ENCODE peak calls at places on chromosomes 4 and X, in eight cellular contexts. One of them, this sample, is unnamed.

GRCh38 chr4:47530801-47531200 is 45.7 kb downstream of the ATP10D start:
- DNase-seq in stimulated activated CD4-positive, alpha-beta T cell treated with anti-CD3 and anti-CD28 coated beads, Interleukin-12 subunit alpha, Interleukin-12 subunit beta, amount 100 ng/mL, for 48 hours: no peak
- DNase-seq in activated CD4-positive, CD25-positive, alpha-beta regulatory T cell: no peak
- DNase-seq in cardiac muscle cell: no peak
- DNase-seq in posterior cingulate gyrus: no peak
- DNase-seq in SW 1271: no peak
- DNase-seq in activated CD4-positive, alpha-beta T cell treated with anti-CD3 and anti-CD28 coated beads for 48 hours: no peak
- DNase-seq in suprapubic skin: no peak
- DNase-seq in this sample: no peak

GRCh38 chrX:103710609-103711008 is at the start of gene TMEM31:
- DNase-seq in stimulated activated CD4-positive, alpha-beta T cell treated with anti-CD3 and anti-CD28 coated beads, Interleukin-12 subunit alpha, Interleukin-12 subunit beta, amount 100 ng/mL, for 48 hours: no peak
- DNase-seq in activated CD4-positive, CD25-positive, alpha-beta regulatory T cell: no peak
- DNase-seq in cardiac muscle cell: no peak
- DNase-seq in posterior cingulate gyrus: no peak
- DNase-seq in SW 1271: no peak
- DNase-seq in activated CD4-positive, alpha-beta T cell treated with anti-CD3 and anti-CD28 coated beads for 48 hours: no peak
- DNase-seq in suprapubic skin: no peak
- DNase-seq in this sample: no peak

GRCh38 chr4:128220286-128221235 is 67.1 kb downstream of the PGRMC2 start:
- DNase-seq in stimulated activated CD4-positive, alpha-beta T cell treated with anti-CD3 and anti-CD28 coated beads, Interleukin-12 subunit alpha, Interleukin-12 subunit beta, amount 100 ng/mL, for 48 hours: no peak
- DNase-seq in activated CD4-positive, CD25-positive, alpha-beta regulatory T cell: no peak
- DNase-seq in cardiac muscle cell: peak
- DNase-seq in posterior cingulate gyrus: no peak
- DNase-seq in SW 1271: peak
- DNase-seq in activated CD4-positive, alpha-beta T cell treated with anti-CD3 and anti-CD28 coated beads for 48 hours: no peak
- DNase-seq in suprapubic skin: no peak
- DNase-seq in this sample: no peak

GRCh38 chrX:107659768-107660167 is 31.5 kb downstream of the PRPS1 start:
- DNase-seq in stimulated activated CD4-positive, alpha-beta T cell treated with anti-CD3 and anti-CD28 coated beads, Interleukin-12 subunit alpha, Interleukin-12 subunit beta, amount 100 ng/mL, for 48 hours: no peak
- DNase-seq in activated CD4-positive, CD25-positive, alpha-beta regulatory T cell: no peak
- DNase-seq in cardiac muscle cell: peak
- DNase-seq in posterior cingulate gyrus: no peak
- DNase-seq in SW 1271: peak
- DNase-seq in activated CD4-positive, alpha-beta T cell treated with anti-CD3 and anti-CD28 coated beads for 48 hours: no peak
- DNase-seq in suprapubic skin: no peak
- DNase-seq in this sample: no peak

GRCh38 chr4:41882622-41883347 is 52.4 kb upstream of the TMEM33 start:
- DNase-seq in stimulated activated CD4-positive, alpha-beta T cell treated with anti-CD3 and anti-CD28 coated beads, Interleukin-12 subunit alpha, Interleukin-12 subunit beta, amount 100 ng/mL, for 48 hours: peak
- DNase-seq in activated CD4-positive, CD25-positive, alpha-beta regulatory T cell: peak
- DNase-seq in cardiac muscle cell: peak
- DNase-seq in posterior cingulate gyrus: no peak
- DNase-seq in SW 1271: no peak
- DNase-seq in activated CD4-positive, alpha-beta T cell treated with anti-CD3 and anti-CD28 coated beads for 48 hours: peak
- DNase-seq in suprapubic skin: no peak
- DNase-seq in this sample: peak

GRCh38 chr4:80948995-80949394 is 81.5 kb upstream of the BMP3 start:
- DNase-seq in stimulated activated CD4-positive, alpha-beta T cell treated with anti-CD3 and anti-CD28 coated beads, Interleukin-12 subunit alpha, Interleukin-12 subunit beta, amount 100 ng/mL, for 48 hours: no peak
- DNase-seq in activated CD4-positive, CD25-positive, alpha-beta regulatory T cell: no peak
- DNase-seq in cardiac muscle cell: no peak
- DNase-seq in posterior cingulate gyrus: no peak
- DNase-seq in SW 1271: no peak
- DNase-seq in activated CD4-positive, alpha-beta T cell treated with anti-CD3 and anti-CD28 coated beads for 48 hours: no peak
- DNase-seq in suprapubic skin: no peak
- DNase-seq in this sample: no peak

GRCh38 chr4:20253799-20254409 is 2.2 kb downstream of the SLIT2 start:
- DNase-seq in stimulated activated CD4-positive, alpha-beta T cell treated with anti-CD3 and anti-CD28 coated beads, Interleukin-12 subunit alpha, Interleukin-12 subunit beta, amount 100 ng/mL, for 48 hours: no peak
- DNase-seq in activated CD4-positive, CD25-positive, alpha-beta regulatory T cell: no peak
- DNase-seq in cardiac muscle cell: peak
- DNase-seq in posterior cingulate gyrus: peak
- DNase-seq in SW 1271: no peak
- DNase-seq in activated CD4-positive, alpha-beta T cell treated with anti-CD3 and anti-CD28 coated beads for 48 hours: peak
- DNase-seq in suprapubic skin: peak
- DNase-seq in this sample: no peak

GRCh38 chrX:74277320-74277719 is 26.7 kb upstream of the ZCCHC13 start:
- DNase-seq in stimulated activated CD4-positive, alpha-beta T cell treated with anti-CD3 and anti-CD28 coated beads, Interleukin-12 subunit alpha, Interleukin-12 subunit beta, amount 100 ng/mL, for 48 hours: no peak
- DNase-seq in activated CD4-positive, CD25-positive, alpha-beta regulatory T cell: no peak
- DNase-seq in cardiac muscle cell: no peak
- DNase-seq in posterior cingulate gyrus: no peak
- DNase-seq in SW 1271: no peak
- DNase-seq in activated CD4-positive, alpha-beta T cell treated with anti-CD3 and anti-CD28 coated beads for 48 hours: no peak
- DNase-seq in suprapubic skin: no peak
- DNase-seq in this sample: no peak

GRCh38 chr4:77310931-77311330 is 153.9 kb downstream of the CCNG2 start:
- DNase-seq in stimulated activated CD4-positive, alpha-beta T cell treated with anti-CD3 and anti-CD28 coated beads, Interleukin-12 subunit alpha, Interleukin-12 subunit beta, amount 100 ng/mL, for 48 hours: no peak
- DNase-seq in activated CD4-positive, CD25-positive, alpha-beta regulatory T cell: no peak
- DNase-seq in cardiac muscle cell: peak
- DNase-seq in posterior cingulate gyrus: no peak
- DNase-seq in SW 1271: no peak
- DNase-seq in activated CD4-positive, alpha-beta T cell treated with anti-CD3 and anti-CD28 coated beads for 48 hours: no peak
- DNase-seq in suprapubic skin: no peak
- DNase-seq in this sample: no peak

GRCh38 chrX:46758163-46758955 is 559 bp downstream of the SLC9A7 start:
- DNase-seq in stimulated activated CD4-positive, alpha-beta T cell treated with anti-CD3 and anti-CD28 coated beads, Interleukin-12 subunit alpha, Interleukin-12 subunit beta, amount 100 ng/mL, for 48 hours: peak
- DNase-seq in activated CD4-positive, CD25-positive, alpha-beta regulatory T cell: peak
- DNase-seq in cardiac muscle cell: peak
- DNase-seq in posterior cingulate gyrus: peak
- DNase-seq in SW 1271: peak
- DNase-seq in activated CD4-positive, alpha-beta T cell treated with anti-CD3 and anti-CD28 coated beads for 48 hours: peak
- DNase-seq in suprapubic skin: no peak
- DNase-seq in this sample: peak

GRCh38 chr4:137664055-137664405 is 131.7 kb upstream of the PCDH18 start:
- DNase-seq in stimulated activated CD4-positive, alpha-beta T cell treated with anti-CD3 and anti-CD28 coated beads, Interleukin-12 subunit alpha, Interleukin-12 subunit beta, amount 100 ng/mL, for 48 hours: no peak
- DNase-seq in activated CD4-positive, CD25-positive, alpha-beta regulatory T cell: no peak
- DNase-seq in cardiac muscle cell: peak
- DNase-seq in posterior cingulate gyrus: no peak
- DNase-seq in SW 1271: no peak
- DNase-seq in activated CD4-positive, alpha-beta T cell treated with anti-CD3 and anti-CD28 coated beads for 48 hours: no peak
- DNase-seq in suprapubic skin: no peak
- DNase-seq in this sample: no peak

GRCh38 chr4:185464887-185465286 is 6.6 kb downstream of the CCDC110 start:
- DNase-seq in stimulated activated CD4-positive, alpha-beta T cell treated with anti-CD3 and anti-CD28 coated beads, Interleukin-12 subunit alpha, Interleukin-12 subunit beta, amount 100 ng/mL, for 48 hours: no peak
- DNase-seq in activated CD4-positive, CD25-positive, alpha-beta regulatory T cell: no peak
- DNase-seq in cardiac muscle cell: no peak
- DNase-seq in posterior cingulate gyrus: no peak
- DNase-seq in SW 1271: no peak
- DNase-seq in activated CD4-positive, alpha-beta T cell treated with anti-CD3 and anti-CD28 coated beads for 48 hours: no peak
- DNase-seq in suprapubic skin: no peak
- DNase-seq in this sample: no peak

GRCh38 chrX:67044029-67044653 is 405.3 kb upstream of the EDA2R start:
- DNase-seq in stimulated activated CD4-positive, alpha-beta T cell treated with anti-CD3 and anti-CD28 coated beads, Interleukin-12 subunit alpha, Interleukin-12 subunit beta, amount 100 ng/mL, for 48 hours: no peak
- DNase-seq in activated CD4-positive, CD25-positive, alpha-beta regulatory T cell: no peak
- DNase-seq in cardiac muscle cell: no peak
- DNase-seq in posterior cingulate gyrus: no peak
- DNase-seq in SW 1271: no peak
- DNase-seq in activated CD4-positive, alpha-beta T cell treated with anti-CD3 and anti-CD28 coated beads for 48 hours: no peak
- DNase-seq in suprapubic skin: no peak
- DNase-seq in this sample: no peak

This sample was measured in activated effector memory CD4-positive, alpha-beta T cell treated with anti-CD3 and anti-CD28 coated beads, Interleukin-2, amount 50 U/mL, for 16 hours.